ENCODE peak calls at places on chromosomes 7 and 10, in five cellular contexts. F is activated naive CD4-positive, alpha-beta T cell treated with anti-CD3 and anti-CD28 coated beads, Interleukin-2, amount 50 U/mL, for 16 hours; Z is activated effector memory CD4-positive, alpha-beta T cell treated with Interleukin-2 at 50 U/mL for 16 hours; K is ovary; W is iPS-NIHi11. D is an unnamed sample.

GRCh38 chr10:70374775-70375614 is 7.4 kb downstream of the LRRC20 start:
- DNase-seq in F (no peak), Z (no peak), K (no peak), W (no peak), D (no peak)

GRCh38 chr7:41599760-41600159 is 103.1 kb downstream of the INHBA start:
- DNase-seq in F (no peak), Z (no peak), K (no peak), W (peak), D (no peak)

GRCh38 chr7:106866298-106867281 is 1.5 kb downstream of the PIK3CG start:
- DNase-seq in F (no peak), Z (no peak), K (no peak), W (no peak), D (no peak)

GRCh38 chr7:140926021-140926812 is 1.5 kb upstream of the BRAF start:
- DNase-seq in F (no peak), Z (no peak), K (no peak), W (no peak), D (no peak)

GRCh38 chr7:130223646-130224045 is 16.0 kb downstream of the SSMEM1 start:
- DNase-seq in F (no peak), Z (no peak), K (no peak), W (no peak), D (no peak)

GRCh38 chr7:18996583-18996982 is 120.9 kb downstream of the TWIST1 start:
- DNase-seq in F (no peak), Z (no peak), K (no peak), W (no peak), D (no peak)

GRCh38 chr7:151505433-151505832 is 14.3 kb downstream of the RHEB start:
- DNase-seq in F (no peak), Z (no peak), K (no peak), W (no peak), D (no peak)

GRCh38 chr7:26117142-26117807 is 34.7 kb upstream of the NFE2L3 start:
- DNase-seq in F (no peak), Z (no peak), K (no peak), W (peak), D (no peak)

GRCh38 chr7:73779517-73779916 is 9.4 kb upstream of the CLDN3 start:
- DNase-seq in F (no peak), Z (no peak), K (no peak), W (no peak), D (no peak)

D was measured in sciatic nerve.